ENCODE peak calls at places on chromosome 2, in nine cellular contexts. F, Q, Y, V, X, B, C, G and R are unnamed samples.

GRCh38 chr2:162184362-162184761 is 32.3 kb upstream of the GCG start:
- DNase-seq in X (no peak), F (no peak), B (no peak), G (no peak), C (no peak), V (no peak), Y (no peak), Q (no peak), R (no peak)

GRCh38 chr2:216991563-216991962 is 131.7 kb upstream of the TNP1 start:
- DNase-seq in Y (peak; percentile 76), C (peak; percentile 40), B (no peak), X (no peak), V (no peak), G (no peak), Q (peak; percentile 78), F (peak; percentile 4), R (no peak)

GRCh38 chr2:151830966-151831365 is 2.7 kb upstream of the ARL5A start:
- DNase-seq in F (no peak), Y (no peak), X (no peak), C (no peak), Q (no peak), V (no peak), B (no peak), G (no peak), R (no peak)

GRCh38 chr2:158325782-158326335 is 130.7 kb downstream of the CCDC148 start:
- DNase-seq in B (no peak), F (no peak), Q (no peak), G (no peak), Y (no peak), V (peak; percentile 6), X (no peak), C (no peak), R (no peak)

GRCh38 chr2:28025116-28025515 is 134.6 kb downstream of the BABAM2 start:
- DNase-seq in Y (no peak), V (no peak), X (no peak), C (no peak), Q (no peak), F (no peak), B (no peak), G (no peak), R (no peak)

GRCh38 chr2:1605102-1605501 is 139.2 kb downstream of the PXDN start:
- DNase-seq in V (no peak), C (peak; percentile 44), F (peak; percentile 46), X (no peak), B (no peak), G (no peak), Y (peak; percentile 40), Q (no peak), R (no peak)

GRCh38 chr2:225022188-225022587 is 20.1 kb downstream of the DOCK10 start:
- DNase-seq in F (no peak), Y (no peak), B (no peak), V (peak; percentile 30), G (no peak), C (no peak), X (no peak), Q (no peak), R (no peak)

GRCh38 chr2:120442923-120443571 is 97.1 kb downstream of the INHBB start:
- DNase-seq in B (no peak), C (no peak), V (peak; percentile 91), G (no peak), Y (no peak), F (no peak), Q (no peak), X (no peak), R (peak; percentile 84)

GRCh38 chr2:160087854-160088745 is 25.7 kb upstream of the PLA2R1 start:
- DNase-seq in C (no peak), X (peak; percentile 35), B (no peak), G (no peak), Y (no peak), Q (no peak), V (peak; percentile 5), F (no peak), R (no peak)
- TF ChIP-seq CTCF in C (no peak), X (peak; percentile 86), B (no peak), G (no peak), Y (no peak), Q (no peak), V (peak; percentile 18), F (peak; percentile 10), R (no peak)

DNA sequence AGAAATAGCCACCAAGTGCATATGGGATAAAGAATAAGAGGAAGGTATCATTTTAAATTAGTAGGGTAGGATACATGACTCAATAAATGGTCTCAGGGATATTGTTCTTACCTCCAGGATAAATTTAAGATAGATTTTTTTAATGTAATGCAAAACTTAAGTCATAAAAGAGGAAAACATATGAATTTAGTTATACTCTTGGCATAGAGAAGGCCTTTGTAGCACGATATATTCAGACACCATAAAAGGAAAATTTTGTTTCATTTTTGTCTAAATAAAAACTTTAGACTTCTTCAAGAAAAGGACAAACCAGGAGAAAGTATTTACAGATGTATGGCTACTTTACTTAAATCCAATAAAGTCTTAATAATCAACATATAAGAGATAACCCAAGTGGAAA is 78.5 kb upstream of the CAB39 start:
- DNase-seq in V (no peak), G (no peak), B (no peak), X (no peak), C (no peak), F (no peak), Q (no peak), Y (no peak), R (no peak)
- TF ChIP-seq CTCF in V (no peak), G (no peak), B (no peak), X (no peak), C (no peak), F (no peak), Q (no peak), Y (no peak), R (no peak)

GRCh38 chr2:101692037-101692436 is 5.5 kb upstream of the MAP4K4 start:
- DNase-seq in Q (no peak), F (no peak), C (no peak), V (no peak), X (no peak), Y (no peak), G (no peak), B (no peak), R (no peak)
- TF ChIP-seq CTCF in Q (no peak), F (no peak), C (no peak), V (no peak), X (no peak), Y (no peak), G (no peak), B (no peak), R (no peak)

GRCh38 chr2:199985625-199986207 is 30.3 kb downstream of the MAIP1 start:
- DNase-seq in Q (peak; percentile 41), G (no peak), Y (peak; percentile 36), B (no peak), F (peak; percentile 74), V (peak; percentile 81), C (peak; percentile 43), X (peak; percentile 31), R (peak; percentile 75)
- TF ChIP-seq CTCF in Q (no peak), G (peak; percentile 48), Y (no peak), B (no peak), F (peak; percentile 83), V (peak; percentile 72), C (peak; percentile 47), X (peak; percentile 57), R (peak; percentile 16)